ENCODE peak calls at places on chromosome 18, in six cellular contexts. K, R, S, E, C and P are unnamed samples.

GRCh38 chr18:21858544-21858943 is 118.0 kb downstream of the MIB1 start:
- DNase-seq in K (no peak), R (no peak), S (no peak), E (no peak), C (no peak), P (no peak)

GRCh38 chr18:8745355-8746014 is 40.1 kb downstream of the MTCL1 start:
- DNase-seq in K (no peak), R (no peak), S (no peak), E (no peak), C (no peak), P (no peak)

GRCh38 chr18:4720498-4720897 is 265.4 kb upstream of the DLGAP1 start:
- DNase-seq in K (no peak), R (no peak), S (no peak), E (no peak), C (no peak), P (no peak)

GRCh38 chr18:53375641-53376040 is 848.8 kb downstream of the MBD2 start:
- DNase-seq in K (no peak), R (no peak), S (peak; percentile 7), E (no peak), C (no peak), P (peak; percentile 39)

GRCh38 chr18:21739604-21740473 is 753 bp upstream of the MIB1 start:
- DNase-seq in K (no peak), R (peak; percentile 35), S (no peak), E (no peak), C (no peak), P (no peak)

GRCh38 chr18:5556317-5556974 is 12.6 kb upstream of the EPB41L3 start:
- DNase-seq in K (no peak), R (peak; percentile 44), S (no peak), E (no peak), C (peak; percentile 51), P (no peak)

GRCh38 chr18:68431922-68432198 is 283.0 kb downstream of the TMX3 start:
- DNase-seq in K (no peak), R (no peak), S (no peak), E (no peak), C (no peak), P (no peak)

GRCh38 chr18:21049306-21049705 is 62.3 kb downstream of the ROCK1 start:
- DNase-seq in K (no peak), R (no peak), S (no peak), E (no peak), C (no peak), P (no peak)

GRCh38 chr18:79921984-79922965 is 29.2 kb downstream of the SLC66A2 start:
- DNase-seq in K (no peak), R (no peak), S (no peak), E (no peak), C (peak; percentile 21), P (no peak)

GRCh38 chr18:31176531-31176930 is 13.9 kb upstream of the DSC1 start:
- DNase-seq in K (no peak), R (no peak), S (no peak), E (no peak), C (no peak), P (no peak)

GRCh38 chr18:62937065-62937464 is 221.7 kb downstream of the PHLPP1 start:
- DNase-seq in K (no peak), R (no peak), S (no peak), E (no peak), C (no peak), P (no peak)

GRCh38 chr18:5582849-5583667 is 39.3 kb upstream of the EPB41L3 start:
- DNase-seq in K (no peak), R (no peak), S (no peak), E (no peak), C (no peak), P (no peak)

GRCh38 chr18:23071285-23071684 is 64.0 kb upstream of the CABLES1 start:
- DNase-seq in K (no peak), R (peak; percentile 36), S (peak; percentile 66), E (no peak), C (peak; percentile 93), P (peak; percentile 58)

GRCh38 chr18:59011786-59012185 is 127.9 kb upstream of the SEC11C start:
- DNase-seq in K (no peak), R (no peak), S (no peak), E (no peak), C (no peak), P (no peak)

GRCh38 chr18:10559566-10560456 is 34.0 kb downstream of the NAPG start:
- DNase-seq in K (no peak), R (peak; percentile 31), S (no peak), E (no peak), C (no peak), P (peak; percentile 28)

GRCh38 chr18:63520053-63520452 is 22.1 kb upstream of the SERPINB12 start:
- DNase-seq in K (no peak), R (no peak), S (no peak), E (no peak), C (no peak), P (no peak)

GRCh38 chr18:70365361-70365760 is 76.5 kb downstream of the SOCS6 start:
- DNase-seq in K (no peak), R (no peak), S (no peak), E (no peak), C (no peak), P (no peak)

GRCh38 chr18:49185636-49186035 is 234.9 kb upstream of the SMAD7 start:
- DNase-seq in K (no peak), R (no peak), S (no peak), E (no peak), C (no peak), P (no peak)

GRCh38 chr18:77065221-77065981 is 67.2 kb downstream of the MBP start:
- DNase-seq in K (peak; percentile 41), R (peak; percentile 66), S (no peak), E (no peak), C (no peak), P (no peak)

GRCh38 chr18:63336366-63337099 is 17.0 kb upstream of the BCL2 start:
- DNase-seq in K (no peak), R (no peak), S (no peak), E (no peak), C (no peak), P (no peak)

GRCh38 chr18:61554117-61554776 is 221.0 kb downstream of the CDH20 start:
- DNase-seq in K (no peak), R (no peak), S (no peak), E (no peak), C (no peak), P (peak; percentile 14)

GRCh38 chr18:34632323-34632722 is 77.8 kb upstream of the DTNA start:
- DNase-seq in K (no peak), R (no peak), S (no peak), E (no peak), C (no peak), P (no peak)

GRCh38 chr18:57931038-57931437 is 113.0 kb upstream of the NEDD4L start:
- DNase-seq in K (no peak), R (no peak), S (peak; percentile 26), E (no peak), C (no peak), P (no peak)

GRCh38 chr18:39235118-39235719 is 1669.6 kb upstream of the CELF4 start:
- DNase-seq in K (no peak), R (no peak), S (no peak), E (no peak), C (no peak), P (no peak)

GRCh38 chr18:79510046-79510685 is 114.4 kb downstream of the NFATC1 start:
- DNase-seq in K (no peak), R (no peak), S (no peak), E (no peak), C (peak; percentile 37), P (no peak)

GRCh38 chr18:59980052-59980668 is 80.4 kb downstream of the PMAIP1 start:
- DNase-seq in K (no peak), R (no peak), S (no peak), E (no peak), C (no peak), P (no peak)

GRCh38 chr18:58996131-58996632 is 131.5 kb downstream of the ZNF532 start:
- DNase-seq in K (no peak), R (peak; percentile 64), S (no peak), E (no peak), C (no peak), P (no peak)

GRCh38 chr18:10318686-10318960 is 135.8 kb upstream of the APCDD1 start:
- DNase-seq in K (no peak), R (no peak), S (no peak), E (no peak), C (no peak), P (no peak)

GRCh38 chr18:79507546-79508480 is 112.1 kb downstream of the NFATC1 start:
- DNase-seq in K (no peak), R (peak; percentile 90), S (peak; percentile 60), E (no peak), C (peak; percentile 77), P (peak; percentile 76)

GRCh38 chr18:76495435-76496199 is 575 bp upstream of the ZNF516 start:
- DNase-seq in K (peak; percentile 7), R (no peak), S (peak; percentile 57), E (no peak), C (peak; percentile 62), P (peak; percentile 36)

DNA sequence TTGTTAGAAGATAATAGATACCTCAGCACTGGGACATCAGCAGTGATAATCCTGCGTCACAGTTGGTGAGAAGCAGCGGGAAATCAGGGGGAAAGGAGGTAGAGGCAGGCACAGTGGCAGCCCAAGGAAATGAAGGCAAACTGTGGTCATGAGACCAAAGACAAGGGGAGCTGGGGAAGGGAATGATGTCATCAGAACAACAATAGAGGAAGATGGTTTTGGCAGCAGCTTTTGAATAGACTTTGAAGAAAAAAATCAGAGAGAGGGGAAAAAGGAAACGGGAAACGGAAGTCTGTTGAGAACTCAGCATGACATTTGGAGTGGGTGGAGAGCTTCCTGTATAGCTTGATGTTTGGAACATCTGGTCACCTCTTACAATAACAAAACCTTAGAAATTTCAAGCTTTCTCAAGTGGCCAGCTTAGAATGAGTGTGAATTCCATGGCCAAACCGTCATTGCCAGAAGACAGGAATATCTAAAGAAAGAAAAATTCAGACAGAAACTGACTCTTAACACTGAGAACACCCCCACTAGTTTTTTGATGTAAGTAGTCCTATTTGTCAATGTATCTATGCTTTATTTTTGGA is 18.4 kb upstream of the YES1 start:
- DNase-seq in K (no peak), R (no peak), S (no peak), E (no peak), C (no peak), P (no peak)
- TF ChIP-seq POLR2A in K (no peak), R (no peak), S (no peak), E (no peak), C (no peak), P (no peak)

GRCh38 chr18:74315464-74316256 is at the start of gene C18orf63:
- DNase-seq in K (no peak), R (no peak), S (no peak), E (no peak), C (no peak), P (no peak)
- H3K4me3 ChIP-seq in K (no peak within 1 kb of the TSS), R (no peak within 1 kb of the TSS), S (no peak within 1 kb of the TSS), E (no peak within 1 kb of the TSS), C (no peak within 1 kb of the TSS), P (no peak within 1 kb of the TSS)

DNA sequence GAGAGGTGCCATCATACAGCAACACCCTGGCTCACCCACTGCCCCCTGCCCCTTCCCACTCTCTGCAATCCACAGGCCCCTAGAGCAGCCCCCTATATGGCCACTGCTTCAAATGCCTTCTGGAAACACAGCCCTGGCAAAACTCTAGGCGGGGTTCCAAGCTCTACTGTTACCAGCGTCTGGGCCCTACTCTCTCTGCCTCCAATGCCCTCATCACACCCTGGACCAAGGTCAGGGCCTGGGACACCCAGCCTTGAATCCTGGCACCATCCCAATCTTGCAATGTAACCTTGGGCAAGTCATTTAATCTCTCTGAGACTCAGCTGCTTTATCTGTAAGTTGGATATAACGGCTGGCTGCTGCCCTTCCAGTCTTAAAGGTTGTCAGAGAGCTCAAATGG is 39.2 kb upstream of the LOXHD1 start:
- DNase-seq in K (no peak), R (peak; percentile 76), S (no peak), E (no peak), C (no peak), P (no peak)
- H3K27ac ChIP-seq in K (no peak overlapping the region), R (peak overlapping the region; percentile 47), S (no peak overlapping the region), E (no peak overlapping the region), C (no peak overlapping the region), P (no peak overlapping the region)

GRCh38 chr18:36067118-36067957 is at the start of gene RPRD1A:
- DNase-seq in K (peak; percentile 87), R (peak; percentile 97), S (peak; percentile 99), E (peak; percentile 75), C (peak; percentile 99), P (peak; percentile 97)
- TF ChIP-seq POLR2A in K (peak; percentile 64), R (peak; percentile 54), S (peak; percentile 62), E (no peak), C (peak; percentile 64), P (peak; percentile 75)